ENCODE peak calls at places on chromosome 19, in ten cellular contexts. N is K562, P is ovary, O is tibial nerve, C is A549, I is suprapubic skin, K is transverse colon, Y is HepG2, E is upper lobe of left lung, A is sigmoid colon. H is an unnamed sample.

GRCh38 chr19:39166571-39167391 is 30.0 kb upstream of the NCCRP1 start:
- DNase-seq in N (no peak), P (peak; percentile 69), O (no peak), C (no peak), I (peak; percentile 90), K (peak; percentile 88), Y (peak; percentile 49), E (peak; percentile 88), A (peak; percentile 86), H (peak; percentile 87)

GRCh38 chr19:246551-246950 is 44.7 kb downstream of the PLPP2 start:
- DNase-seq in N (no peak), P (no peak), O (no peak), C (peak; percentile 21), I (no peak), K (peak; percentile 7), Y (no peak), E (no peak), A (no peak), H (no peak)

GRCh38 chr19:39497850-39498261 is 891 bp upstream of the DLL3 start:
- DNase-seq in N (peak; percentile 78), P (peak; percentile 28), O (no peak), C (peak; percentile 69), I (no peak), K (peak; percentile 49), Y (peak; percentile 36), E (no peak), A (no peak), H (no peak)

GRCh38 chr19:39413269-39413902 is 917 bp downstream of the PLEKHG2 start:
- DNase-seq in N (peak; percentile 52), P (peak; percentile 83), O (no peak), C (peak; percentile 67), I (peak; percentile 84), K (peak; percentile 58), Y (no peak), E (peak; percentile 37), A (peak; percentile 91), H (no peak)

GRCh38 chr19:18895828-18896341 is at the start of gene CERS1:
- DNase-seq in N (peak; percentile 69), P (no peak), O (no peak), C (no peak), I (no peak), K (no peak), Y (no peak), E (no peak), A (no peak), H (no peak)

GRCh38 chr19:47232422-47233211 is 1.6 kb upstream of the BBC3 start:
- DNase-seq in N (no peak), P (no peak), O (no peak), C (peak; percentile 78), I (no peak), K (peak; percentile 46), Y (no peak), E (no peak), A (no peak), H (no peak)

GRCh38 chr19:51320258-51320657 is 8.8 kb downstream of the IGLON5 start:
- DNase-seq in N (no peak), P (no peak), O (no peak), C (no peak), I (no peak), K (no peak), Y (no peak), E (no peak), A (no peak), H (no peak)

GRCh38 chr19:1469936-1470863 is 8.8 kb downstream of the C19orf25 start:
- DNase-seq in N (peak; percentile 75), P (peak; percentile 55), O (no peak), C (no peak), I (no peak), K (peak; percentile 67), Y (no peak), E (no peak), A (no peak), H (peak; percentile 57)

DNA sequence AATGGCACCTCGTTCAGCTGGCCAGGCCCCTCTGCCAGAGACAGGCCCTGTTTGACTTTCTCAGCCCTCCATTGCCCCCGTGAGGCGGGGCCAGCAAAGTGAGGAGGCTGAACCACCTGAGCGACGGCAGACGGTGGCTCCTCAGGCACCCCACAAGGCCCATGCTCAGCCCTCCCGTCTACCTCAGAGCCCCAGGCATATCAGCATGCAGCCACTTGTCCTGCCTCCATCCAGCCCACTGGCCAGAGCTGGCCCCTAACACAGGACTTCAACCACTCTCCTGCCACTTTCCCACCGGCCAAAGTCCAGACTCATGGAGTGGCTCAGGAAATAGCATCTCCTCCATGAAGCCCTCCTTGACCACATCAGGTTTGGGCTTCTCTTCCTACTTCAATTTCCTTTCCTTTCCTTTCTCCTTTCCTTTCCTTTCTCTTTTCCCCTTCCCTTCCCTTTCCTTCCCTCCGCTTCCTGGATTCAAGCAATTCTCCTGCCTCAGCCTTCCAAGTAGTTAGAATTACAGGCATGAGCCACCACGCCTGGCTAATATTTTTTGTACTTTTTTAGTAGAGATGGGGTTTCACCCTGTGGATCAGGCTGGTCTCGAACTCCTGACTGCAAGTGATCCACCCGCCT is 9.3 kb downstream of the SLC7A10 start:
- DNase-seq in N (no peak), P (no peak), O (no peak), C (no peak), I (no peak), K (no peak), Y (no peak), E (no peak), A (no peak), H (no peak)
- TF ChIP-seq CTCF in N (no peak), P (no peak), O (no peak), C (no peak), I (no peak), K (no peak), Y (peak; percentile 58), E (no peak), A (no peak), H (no peak)

GRCh38 chr19:49690073-49690655 is 752 bp upstream of the CPT1C start:
- DNase-seq in N (no peak), P (no peak), O (no peak), C (no peak), I (peak; percentile 78), K (no peak), Y (no peak), E (no peak), A (no peak), H (no peak)

GRCh38 chr19:49688531-49689132 is 762 bp upstream of the ADM5 start:
- DNase-seq in N (no peak), P (no peak), O (no peak), C (no peak), I (peak; percentile 76), K (no peak), Y (no peak), E (no peak), A (no peak), H (no peak)

GRCh38 chr19:49690656-49691242 is at the start of gene CPT1C:
- DNase-seq in N (no peak), P (peak; percentile 89), O (peak; percentile 47), C (no peak), I (peak; percentile 91), K (peak; percentile 75), Y (no peak), E (peak; percentile 65), A (peak; percentile 93), H (peak; percentile 79)

GRCh38 chr19:49687566-49688316 is 1.7 kb upstream of the ADM5 start:
- DNase-seq in N (no peak), P (no peak), O (no peak), C (no peak), I (peak; percentile 72), K (no peak), Y (no peak), E (no peak), A (no peak), H (no peak)

DNA sequence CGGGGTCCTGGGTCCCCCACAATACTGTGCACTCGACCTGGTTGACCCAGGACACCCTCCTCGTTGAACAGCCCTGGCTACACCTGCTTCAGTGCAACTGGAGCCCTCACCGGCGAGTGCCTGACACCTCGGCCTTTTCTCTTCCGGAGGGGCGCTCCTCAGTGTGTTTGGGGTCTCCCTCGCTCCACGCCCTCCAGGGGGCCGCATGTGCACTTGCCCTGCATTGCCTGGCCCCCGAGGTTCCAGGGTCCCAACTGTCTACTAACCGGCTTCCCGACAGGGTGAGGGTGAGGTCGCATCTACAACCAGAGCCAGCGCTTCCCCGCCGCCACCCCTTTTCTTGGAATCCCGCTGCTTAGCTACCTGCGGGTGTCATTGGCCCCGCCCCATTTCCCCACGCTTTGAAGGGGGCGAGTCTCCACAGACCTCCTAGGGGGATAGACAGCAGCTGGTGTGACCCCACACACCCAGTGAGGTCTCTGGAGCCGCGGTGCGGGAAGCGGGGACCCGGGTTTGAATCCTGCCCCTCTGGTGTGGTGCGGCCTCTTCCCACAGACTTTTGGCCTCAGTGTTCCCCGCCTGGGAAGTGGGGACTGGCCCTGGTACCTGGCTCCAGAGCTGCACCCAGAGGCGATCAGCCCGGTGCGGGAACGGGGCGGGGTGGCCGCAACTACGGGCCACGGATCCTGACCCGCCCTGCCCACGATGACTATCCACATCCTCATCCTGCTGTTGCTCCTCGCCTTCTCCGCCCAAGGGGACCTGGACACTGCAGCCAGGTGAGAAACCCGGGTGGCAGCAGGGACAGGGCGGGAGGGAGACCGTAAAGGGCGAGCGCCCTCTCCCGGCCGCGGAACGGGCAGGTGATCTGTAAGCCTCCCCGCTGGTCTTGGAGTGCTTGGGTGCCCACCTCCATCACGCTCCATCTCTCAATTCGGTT is at the start of gene ADM5:
- DNase-seq in N (no peak), P (peak; percentile 61), O (no peak), C (no peak), I (peak; percentile 83), K (peak; percentile 70), Y (no peak), E (peak; percentile 51), A (no peak), H (peak; percentile 77)
- H3K27ac ChIP-seq in N (no peak within 1 kb of the TSS), P (peak within 1 kb of the TSS; percentile 8), O (no peak within 1 kb of the TSS), C (no peak within 1 kb of the TSS), I (peak within 1 kb of the TSS; percentile 49), K (peak within 1 kb of the TSS; percentile 71), Y (no peak within 1 kb of the TSS), E (peak within 1 kb of the TSS; percentile 80), A (peak within 1 kb of the TSS; percentile 70), H (peak within 1 kb of the TSS; percentile 59)

DNA sequence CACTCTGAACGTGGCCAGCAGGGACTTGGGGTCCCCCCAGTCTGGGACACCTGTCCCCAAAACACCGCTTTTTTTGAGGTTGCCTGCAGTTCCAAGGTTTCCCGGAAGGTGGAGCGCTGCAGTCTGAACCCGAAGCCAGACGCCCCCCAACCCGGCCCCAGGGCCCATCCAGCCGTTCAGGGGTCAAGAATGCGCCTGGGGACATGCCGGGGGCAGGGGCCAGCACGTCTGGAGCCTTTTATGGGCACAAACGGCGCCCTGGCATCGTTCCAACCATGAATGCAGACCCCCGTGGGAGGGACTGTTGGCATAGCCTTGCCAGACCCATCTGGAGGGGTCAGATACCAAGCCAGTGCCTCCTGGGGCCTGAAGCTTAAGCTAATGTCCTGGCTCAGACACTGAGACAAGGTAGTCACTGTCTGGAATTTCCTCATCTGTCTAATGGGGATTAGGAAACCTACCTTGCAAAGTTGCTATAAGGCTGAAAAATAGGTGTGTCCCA is 6.9 kb downstream of the S1PR5 start:
- DNase-seq in N (peak; percentile 72), P (no peak), O (no peak), C (no peak), I (no peak), K (peak; percentile 33), Y (peak; percentile 25), E (no peak), A (no peak), H (no peak)
- TF ChIP-seq EP300 in N (no peak), P (no peak), O (no peak), C (no peak), I (no peak), K (no peak), Y (no peak), E (no peak), A (no peak), H (no peak)

GRCh38 chr19:50159078-50159477 is 4.0 kb downstream of the IZUMO2 start:
- DNase-seq in N (no peak), P (no peak), O (no peak), C (no peak), I (no peak), K (no peak), Y (no peak), E (no peak), A (no peak), H (no peak)

GRCh38 chr19:50167314-50167721 is 4.2 kb upstream of the IZUMO2 start:
- DNase-seq in N (no peak), P (no peak), O (no peak), C (no peak), I (no peak), K (peak; percentile 67), Y (peak; percentile 15), E (no peak), A (no peak), H (peak; percentile 30)

GRCh38 chr19:50158577-50158976 is 4.5 kb downstream of the IZUMO2 start:
- DNase-seq in N (peak; percentile 18), P (no peak), O (no peak), C (peak; percentile 35), I (no peak), K (no peak), Y (no peak), E (no peak), A (no peak), H (no peak)

DNA sequence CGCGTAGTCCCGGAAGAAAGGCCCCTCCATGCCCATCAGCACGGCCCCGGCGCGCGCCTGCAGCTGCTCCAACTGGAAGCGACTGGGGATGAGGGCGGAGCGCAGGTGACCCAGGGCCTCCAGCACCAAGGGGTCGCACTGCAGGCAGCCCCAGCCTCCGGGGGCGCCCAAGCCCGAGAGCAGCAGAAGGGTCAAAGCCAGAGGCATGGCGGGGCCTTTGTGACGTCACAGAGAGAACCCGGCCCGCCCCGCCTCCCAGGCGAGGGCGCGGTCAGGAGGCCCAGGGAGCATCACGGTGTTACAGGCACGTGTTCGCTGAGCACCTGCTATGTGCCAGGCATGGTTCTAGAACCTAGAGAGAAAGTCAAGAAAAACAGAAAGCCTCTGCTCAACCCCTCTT is at the start of gene IZUMO2:
- DNase-seq in N (peak; percentile 29), P (no peak), O (no peak), C (no peak), I (no peak), K (no peak), Y (no peak), E (no peak), A (no peak), H (no peak)
- TF ChIP-seq CTCF in N (no peak), P (no peak), O (no peak), C (no peak), I (no peak), K (no peak), Y (no peak), E (no peak), A (no peak), H (no peak)

H was measured in stomach.